ENCODE peak calls at places on chromosomes 12 and 14, in four cellular contexts. N is SK-N-SH, V is H1, R is GM12878. J is an unnamed sample.

GRCh38 chr12:119432935-119433334 is 98.4 kb downstream of the CCDC60 start:
- DNase-seq in N (no peak), V (no peak), R (no peak), J (no peak)

GRCh38 chr14:59274991-59275391 is 86.5 kb downstream of the DAAM1 start:
- DNase-seq in N (no peak), V (no peak), R (peak; percentile 67), J (no peak)

GRCh38 chr14:95323361-95323760 is 3.7 kb upstream of the CLMN start:
- DNase-seq in N (no peak), V (no peak), R (no peak), J (no peak)

GRCh38 chr14:95098984-95099599 is 58.2 kb downstream of the DICER1 start:
- DNase-seq in N (peak; percentile 45), V (no peak), R (no peak), J (peak; percentile 14)

GRCh38 chr12:106903241-106903950 is 52.3 kb upstream of the TMEM263 start:
- DNase-seq in N (peak; percentile 87), V (peak; percentile 93), R (no peak), J (peak; percentile 94)

GRCh38 chr14:101709962-101710891 is 51.3 kb upstream of the PPP2R5C start:
- DNase-seq in N (no peak), V (no peak), R (no peak), J (peak; percentile 84)

GRCh38 chr12:26327975-26328635 is 132.7 kb downstream of the SSPN start:
- DNase-seq in N (no peak), V (no peak), R (no peak), J (no peak)

GRCh38 chr12:117090816-117091711 is 8.2 kb downstream of the TESC start:
- DNase-seq in N (no peak), V (no peak), R (no peak), J (peak; percentile 42)

GRCh38 chr12:78442454-78442801 is 422.1 kb upstream of the SYT1 start:
- DNase-seq in N (no peak), V (no peak), R (no peak), J (no peak)

GRCh38 chr12:131749618-131750315 is 38.9 kb downstream of the SFSWAP start:
- DNase-seq in N (no peak), V (no peak), R (no peak), J (no peak)

GRCh38 chr14:74570696-74571095 is 41.3 kb downstream of the LTBP2 start:
- DNase-seq in N (no peak), V (no peak), R (no peak), J (no peak)

GRCh38 chr12:58711968-58712367 is 208.3 kb downstream of the LRIG3 start:
- DNase-seq in N (no peak), V (no peak), R (no peak), J (no peak)

GRCh38 chr14:37583358-37584210 is 11.5 kb downstream of the FOXA1 start:
- DNase-seq in N (no peak), V (no peak), R (no peak), J (no peak)

GRCh38 chr12:8554451-8555195 is 13.9 kb upstream of the CLEC4E start:
- DNase-seq in N (no peak), V (no peak), R (no peak), J (no peak)

GRCh38 chr14:105843444-105844046 is 317.2 kb downstream of the TMEM121 start:
- DNase-seq in N (no peak), V (no peak), R (no peak), J (no peak)

GRCh38 chr12:82758743-82759142 is 72.0 kb downstream of the TMTC2 start:
- DNase-seq in N (peak; percentile 34), V (no peak), R (no peak), J (no peak)

GRCh38 chr12:124191024-124191359 is 103.9 kb upstream of the RFLNA start:
- DNase-seq in N (peak; percentile 40), V (no peak), R (no peak), J (peak; percentile 82)

GRCh38 chr14:53389207-53389606 is 236.1 kb upstream of the DDHD1 start:
- DNase-seq in N (no peak), V (no peak), R (no peak), J (no peak)

GRCh38 chr12:12872139-12872933 is 19.0 kb upstream of the GPRC5A start:
- DNase-seq in N (no peak), V (no peak), R (no peak), J (no peak)

GRCh38 chr14:54985156-54985555 is 41.7 kb downstream of the WDHD1 start:
- DNase-seq in N (no peak), V (no peak), R (no peak), J (no peak)

GRCh38 chr12:89863332-89863938 is 154.8 kb upstream of the ATP2B1 start:
- DNase-seq in N (no peak), V (no peak), R (peak; percentile 72), J (no peak)

GRCh38 chr14:75631453-75631831 is 29.2 kb downstream of the ERG28 start:
- DNase-seq in N (no peak), V (no peak), R (no peak), J (no peak)

GRCh38 chr12:85865905-85866304 is 8.2 kb upstream of the NTS start:
- DNase-seq in N (no peak), V (no peak), R (no peak), J (no peak)

GRCh38 chr12:31369712-31370521 is 44.0 kb upstream of the SINHCAF start:
- DNase-seq in N (no peak), V (no peak), R (no peak), J (no peak)

GRCh38 chr12:47811581-47812484 is 7.9 kb downstream of the HDAC7 start:
- DNase-seq in N (no peak), V (no peak), R (no peak), J (no peak)

GRCh38 chr12:21771311-21771710 is 3.2 kb downstream of the KCNJ8 start:
- DNase-seq in N (no peak), V (no peak), R (no peak), J (no peak)

GRCh38 chr14:94405481-94405880 is 17.1 kb upstream of the SERPINA1 start:
- DNase-seq in N (no peak), V (no peak), R (no peak), J (no peak)

GRCh38 chr14:92922883-92923743 is at the start of gene CHGA:
- DNase-seq in N (peak; percentile 98), V (peak; percentile 94), R (no peak), J (peak; percentile 57)

GRCh38 chr14:74927225-74927624 is 4.2 kb upstream of the RPS6KL1 start:
- DNase-seq in N (no peak), V (no peak), R (no peak), J (peak; percentile 49)

GRCh38 chr12:65823481-65824313 is 586 bp upstream of the HMGA2 start:
- DNase-seq in N (peak; percentile 41), V (peak; percentile 72), R (no peak), J (no peak)

GRCh38 chr12:108570743-108571603 is 8.6 kb downstream of the ISCU start:
- DNase-seq in N (no peak), V (peak; percentile 41), R (no peak), J (no peak)

GRCh38 chr12:118060301-118061010 is 523 bp downstream of the WSB2 start:
- DNase-seq in N (no peak), V (peak; percentile 51), R (no peak), J (peak; percentile 34)

GRCh38 chr14:92959761-92960680 is 37.1 kb downstream of the CHGA start:
- DNase-seq in N (no peak), V (no peak), R (no peak), J (no peak)

GRCh38 chr12:24728366-24728765 is 220.5 kb downstream of the BCAT1 start:
- DNase-seq in N (peak; percentile 30), V (no peak), R (no peak), J (no peak)

GRCh38 chr14:86777950-86778602 is 1214.9 kb downstream of the GALC start:
- DNase-seq in N (no peak), V (no peak), R (no peak), J (no peak)
- TF ChIP-seq NRF1 in N (no peak), V (no peak), R (no peak), J (no peak)

DNA sequence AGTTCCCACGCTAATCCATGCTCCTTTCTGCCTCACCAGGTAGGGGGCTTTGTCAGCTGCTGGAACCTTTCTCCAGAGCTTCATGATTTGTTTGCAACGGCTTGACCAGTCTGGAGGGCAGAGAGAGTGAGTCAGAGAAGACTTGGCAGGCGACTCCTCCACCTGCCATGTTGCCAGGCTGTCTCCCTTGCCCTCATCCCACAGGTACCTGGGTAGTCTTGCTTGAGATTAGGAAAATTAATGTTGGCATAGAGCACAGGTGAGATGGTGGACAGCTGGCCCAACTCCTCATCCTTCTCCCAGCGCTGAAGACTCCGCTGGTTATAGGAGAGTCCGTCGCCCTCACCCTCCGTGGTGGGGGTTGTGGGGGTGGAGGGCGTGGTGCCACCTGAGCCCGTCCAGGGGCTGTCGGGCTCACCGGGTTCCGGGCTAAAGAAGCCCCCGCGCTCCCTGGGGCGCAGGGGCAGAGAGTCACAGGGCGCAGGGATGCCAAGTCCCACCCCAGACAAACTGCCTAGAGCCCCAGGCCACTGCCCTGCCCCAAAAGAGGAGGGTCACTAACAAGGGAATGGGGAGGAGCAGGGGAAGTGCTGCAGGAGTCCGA is 18.6 kb downstream of the KMT2D start:
- DNase-seq in N (no peak), V (no peak), R (no peak), J (no peak)
- TF ChIP-seq NRF1 in N (no peak), V (no peak), R (no peak), J (no peak)

DNA sequence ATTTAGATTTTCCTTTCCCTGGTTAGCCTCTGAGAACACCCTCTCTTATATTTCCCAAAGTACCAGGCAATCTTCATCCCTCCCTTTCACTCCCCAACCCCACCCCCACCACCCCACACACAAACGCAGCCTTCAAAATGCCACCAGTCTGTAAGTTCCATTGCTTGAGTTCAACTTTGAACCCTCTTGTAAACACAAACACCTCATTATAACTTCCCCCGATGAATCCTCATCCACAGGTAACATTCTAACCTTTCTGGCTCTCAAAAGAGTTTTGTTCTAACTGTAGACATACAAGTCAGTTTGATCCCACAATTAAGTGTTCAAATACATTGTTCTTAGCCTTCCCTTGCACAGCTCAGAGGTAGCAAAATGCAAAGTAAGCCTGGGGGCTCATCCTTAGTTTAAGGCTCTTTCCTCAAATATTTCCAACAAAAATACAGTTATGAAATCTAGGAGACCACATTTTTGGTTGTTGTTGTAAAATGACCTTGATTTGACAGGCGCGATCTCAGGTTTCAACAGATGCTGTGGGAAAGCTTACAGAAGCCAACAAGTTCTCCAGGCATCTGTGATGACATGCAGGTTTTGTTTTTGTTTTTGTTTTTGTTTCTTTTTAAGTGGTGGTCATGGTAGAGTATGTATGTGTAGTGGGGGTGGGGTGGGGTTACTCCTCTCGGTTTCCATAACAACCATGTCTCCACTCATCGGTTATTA is 199.6 kb upstream of the FOXN3 start:
- DNase-seq in N (peak; percentile 52), V (no peak), R (no peak), J (no peak)
- TF ChIP-seq NRF1 in N (no peak), V (no peak), R (no peak), J (no peak)

GRCh38 chr14:81303258-81303935 is 82.6 kb upstream of the GTF2A1 start:
- DNase-seq in N (no peak), V (no peak), R (peak; percentile 41), J (peak; percentile 55)
- TF ChIP-seq NRF1 in N (no peak), V (no peak), R (no peak), J (no peak)

J was measured in K562.